ENCODE peak calls at places on chromosomes 7 and 10, in six cellular contexts. U is fibroblast of pulmonary artery; H is CD4-positive, alpha-beta T cell; A is CMK; Z is activated naive CD8-positive, alpha-beta T cell treated with anti-CD3 and anti-CD28 coated beads for 36 hours; Y is activated T-helper 1 cell treated with anti-CD3 and anti-CD28 coated beads, Interleukin-12 subunit alpha, Interleukin-12 subunit beta, Interleukin-2, Interleukin-4 antibody, amounts not matched to agents 30 ng/mL and 10 ng/mL and 1 ng/mL, durations not matched to agents 14 hours and 24 hours and 36 hours. X is an unnamed sample.

GRCh38 chr7:138350701-138351357 is 109.2 kb upstream of the TRIM24 start:
- DNase-seq in U (peak; percentile 80), H (no peak), A (no peak), Z (no peak), Y (no peak), X (peak; percentile 92)

GRCh38 chr7:40964610-40965009 is 738.3 kb downstream of the INHBA start:
- DNase-seq in U (no peak), H (no peak), A (no peak), Z (no peak), Y (no peak), X (no peak)

GRCh38 chr7:7221602-7222038 is 39.3 kb downstream of the C1GALT1 start:
- DNase-seq in U (peak; percentile 80), H (no peak), A (no peak), Z (no peak), Y (no peak), X (no peak)

GRCh38 chr7:100547872-100548271 is 8.9 kb downstream of the AGFG2 start:
- DNase-seq in U (peak; percentile 87), H (no peak), A (no peak), Z (no peak), Y (no peak), X (no peak)

GRCh38 chr10:75099952-75100763 is 11.3 kb upstream of the SAMD8 start:
- DNase-seq in U (peak; percentile 72), H (peak; percentile 87), A (peak; percentile 45), Z (peak; percentile 81), Y (peak; percentile 67), X (peak; percentile 69)

GRCh38 chr7:132542895-132543294 is 33.4 kb downstream of the PLXNA4 start:
- DNase-seq in U (peak; percentile 21), H (no peak), A (no peak), Z (no peak), Y (no peak), X (no peak)

GRCh38 chr7:142785841-142786250 is 15.1 kb downstream of the PRSS2 start:
- DNase-seq in U (no peak), H (peak; percentile 71), A (no peak), Z (peak; percentile 73), Y (peak; percentile 72), X (no peak)

GRCh38 chr7:10973942-10974716 is 457 bp downstream of the PHF14 start:
- DNase-seq in U (peak; percentile 44), H (peak; percentile 43), A (no peak), Z (peak; percentile 22), Y (no peak), X (peak; percentile 69)

GRCh38 chr7:138848056-138848975 is 50.3 kb upstream of the ATP6V0A4 start:
- DNase-seq in U (peak; percentile 16), H (no peak), A (no peak), Z (no peak), Y (no peak), X (no peak)